ENCODE peak calls at places on chromosomes 5 and 9, in five cellular contexts. One of them, this sample, is unnamed.

GRCh38 chr5:133552925-133553525 is 59.3 kb downstream of the FSTL4 start:
- DNase-seq in HepG2: peak
- DNase-seq in SK-N-SH: peak
- DNase-seq in K562: peak
- DNase-seq in GM12878: no peak
- DNase-seq in this sample: peak

GRCh38 chr9:76817489-76817888 is 53.3 kb downstream of the PCA3 start:
- DNase-seq in K562: no peak
- DNase-seq in GM12878: no peak
- DNase-seq in HepG2: no peak
- DNase-seq in SK-N-SH: no peak
- DNase-seq in this sample: no peak

GRCh38 chr5:126508962-126509279 is 85.7 kb downstream of the GRAMD2B start:
- DNase-seq in SK-N-SH: no peak
- DNase-seq in HepG2: no peak
- DNase-seq in K562: no peak
- DNase-seq in GM12878: no peak
- DNase-seq in this sample: no peak

GRCh38 chr5:159094745-159095144 is 5.0 kb downstream of the EBF1 start:
- DNase-seq in SK-N-SH: peak
- DNase-seq in K562: peak
- DNase-seq in GM12878: no peak
- DNase-seq in HepG2: peak
- DNase-seq in this sample: peak

GRCh38 chr9:2018764-2019548 is 3.8 kb downstream of the SMARCA2 start:
- DNase-seq in K562: no peak
- DNase-seq in GM12878: no peak
- DNase-seq in HepG2: no peak
- DNase-seq in SK-N-SH: no peak
- DNase-seq in this sample: no peak

GRCh38 chr5:168468836-168469235 is 17.4 kb upstream of the RARS1 start:
- DNase-seq in SK-N-SH: no peak
- DNase-seq in GM12878: no peak
- DNase-seq in HepG2: no peak
- DNase-seq in K562: no peak
- DNase-seq in this sample: no peak

GRCh38 chr9:35658144-35658893 is at the start of gene CCDC107:
- DNase-seq in SK-N-SH: peak
- DNase-seq in HepG2: peak
- DNase-seq in K562: peak
- DNase-seq in GM12878: no peak
- DNase-seq in this sample: peak

GRCh38 chr9:34085581-34086500 is 37.2 kb upstream of the UBAP2 start:
- DNase-seq in K562: no peak
- DNase-seq in GM12878: no peak
- DNase-seq in SK-N-SH: no peak
- DNase-seq in HepG2: no peak
- DNase-seq in this sample: no peak

GRCh38 chr5:96885518-96886338 is 9.4 kb downstream of the ERAP2 start:
- DNase-seq in K562: no peak
- DNase-seq in GM12878: peak
- DNase-seq in SK-N-SH: no peak
- DNase-seq in HepG2: no peak
- DNase-seq in this sample: no peak

GRCh38 chr5:60604771-60605170 is 95.2 kb downstream of the DEPDC1B start:
- DNase-seq in HepG2: no peak
- DNase-seq in GM12878: no peak
- DNase-seq in K562: no peak
- DNase-seq in SK-N-SH: no peak
- DNase-seq in this sample: no peak

GRCh38 chr9:118318770-118319443 is 614.7 kb downstream of the TLR4 start:
- DNase-seq in K562: no peak
- DNase-seq in SK-N-SH: peak
- DNase-seq in GM12878: no peak
- DNase-seq in HepG2: no peak
- DNase-seq in this sample: no peak

GRCh38 chr5:93151121-93151520 is 429.9 kb downstream of the NR2F1-AS1 start:
- DNase-seq in HepG2: no peak
- DNase-seq in SK-N-SH: no peak
- DNase-seq in GM12878: no peak
- DNase-seq in K562: no peak
- DNase-seq in this sample: no peak

GRCh38 chr9:126053913-126054312 is 272.7 kb upstream of the MVB12B start:
- DNase-seq in GM12878: no peak
- DNase-seq in HepG2: no peak
- DNase-seq in SK-N-SH: peak
- DNase-seq in K562: no peak
- DNase-seq in this sample: no peak

GRCh38 chr9:109968702-109969450 is 188.9 kb downstream of the PALM2AKAP2 start:
- DNase-seq in HepG2: peak
- DNase-seq in GM12878: no peak
- DNase-seq in SK-N-SH: no peak
- DNase-seq in K562: no peak
- DNase-seq in this sample: peak

GRCh38 chr5:150469718-150470470 is 20.4 kb upstream of the RPS14 start:
- DNase-seq in SK-N-SH: no peak
- DNase-seq in GM12878: no peak
- DNase-seq in HepG2: no peak
- DNase-seq in K562: no peak
- DNase-seq in this sample: no peak

GRCh38 chr5:131171276-131171815 is 602 bp downstream of the LYRM7 start:
- DNase-seq in HepG2: peak
- DNase-seq in SK-N-SH: no peak
- DNase-seq in GM12878: no peak
- DNase-seq in K562: no peak
- DNase-seq in this sample: peak

GRCh38 chr5:1005904-1006655 is 2.5 kb upstream of the NKD2 start:
- DNase-seq in GM12878: no peak
- DNase-seq in HepG2: no peak
- DNase-seq in K562: no peak
- DNase-seq in SK-N-SH: no peak
- DNase-seq in this sample: no peak

GRCh38 chr9:135308809-135309762 is 170.5 kb upstream of the PPP1R26 start:
- DNase-seq in GM12878: no peak
- DNase-seq in HepG2: no peak
- DNase-seq in K562: no peak
- DNase-seq in SK-N-SH: no peak
- DNase-seq in this sample: no peak

GRCh38 chr9:76718166-76718565 is 46.1 kb upstream of the PCA3 start:
- DNase-seq in SK-N-SH: no peak
- DNase-seq in K562: no peak
- DNase-seq in GM12878: no peak
- DNase-seq in HepG2: no peak
- DNase-seq in this sample: no peak

GRCh38 chr9:2109066-2109650 is 94.0 kb downstream of the SMARCA2 start:
- DNase-seq in SK-N-SH: no peak
- DNase-seq in HepG2: no peak
- DNase-seq in K562: no peak
- DNase-seq in GM12878: no peak
- DNase-seq in this sample: no peak

GRCh38 chr9:133210202-133210532 is 1.1 kb upstream of the OBP2B start:
- DNase-seq in GM12878: no peak
- DNase-seq in K562: no peak
- DNase-seq in SK-N-SH: no peak
- DNase-seq in HepG2: peak
- DNase-seq in this sample: no peak

GRCh38 chr5:96226941-96227552 is 206.0 kb downstream of the PCSK1 start:
- DNase-seq in SK-N-SH: no peak
- DNase-seq in HepG2: no peak
- DNase-seq in GM12878: no peak
- DNase-seq in K562: no peak
- DNase-seq in this sample: no peak

GRCh38 chr9:2676466-2676865 is 40.8 kb upstream of the KCNV2 start:
- DNase-seq in SK-N-SH: no peak
- DNase-seq in K562: no peak
- DNase-seq in HepG2: peak
- DNase-seq in GM12878: no peak
- DNase-seq in this sample: no peak

GRCh38 chr9:129245276-129245675 is 67.2 kb upstream of the IER5L start:
- DNase-seq in HepG2: no peak
- DNase-seq in SK-N-SH: no peak
- DNase-seq in K562: no peak
- DNase-seq in GM12878: no peak
- DNase-seq in this sample: no peak

GRCh38 chr9:136366826-136367225 is 3.3 kb upstream of the DNLZ start:
- DNase-seq in K562: no peak
- DNase-seq in SK-N-SH: no peak
- DNase-seq in GM12878: no peak
- DNase-seq in HepG2: no peak
- DNase-seq in this sample: no peak

GRCh38 chr5:158616707-158617106 is 483.0 kb downstream of the EBF1 start:
- DNase-seq in HepG2: no peak
- DNase-seq in K562: no peak
- DNase-seq in GM12878: no peak
- DNase-seq in SK-N-SH: no peak
- DNase-seq in this sample: no peak

DNA sequence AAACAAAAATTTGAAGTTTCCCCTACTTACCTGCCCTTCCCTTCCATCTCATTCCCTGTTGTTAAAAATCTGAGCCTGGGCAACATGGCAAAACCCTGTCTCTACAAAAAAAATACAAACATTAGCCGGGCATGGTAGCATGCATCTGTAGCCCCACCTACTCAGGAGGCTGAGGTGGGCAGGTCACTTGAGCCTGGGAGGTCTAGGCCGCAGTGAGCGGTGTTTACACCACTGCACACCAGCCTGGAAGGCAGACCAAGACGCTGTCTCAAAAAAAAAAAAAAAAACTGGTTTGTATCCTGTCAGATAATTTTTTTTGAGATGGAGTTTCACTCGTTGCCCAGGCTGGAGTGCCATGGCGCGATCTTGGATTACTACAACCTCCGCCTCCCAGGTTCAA is 16.3 kb upstream of the REEP5 start:
- DNase-seq in K562: no peak
- DNase-seq in GM12878: no peak
- DNase-seq in HepG2: no peak
- DNase-seq in SK-N-SH: no peak
- DNase-seq in this sample: no peak
- TF ChIP-seq FOXM1 in K562: no peak
- TF ChIP-seq FOXM1 in GM12878: no peak
- TF ChIP-seq FOXM1 in HepG2: no peak
- TF ChIP-seq FOXM1 in SK-N-SH: no peak
- TF ChIP-seq FOXM1 in this sample: no peak

DNA sequence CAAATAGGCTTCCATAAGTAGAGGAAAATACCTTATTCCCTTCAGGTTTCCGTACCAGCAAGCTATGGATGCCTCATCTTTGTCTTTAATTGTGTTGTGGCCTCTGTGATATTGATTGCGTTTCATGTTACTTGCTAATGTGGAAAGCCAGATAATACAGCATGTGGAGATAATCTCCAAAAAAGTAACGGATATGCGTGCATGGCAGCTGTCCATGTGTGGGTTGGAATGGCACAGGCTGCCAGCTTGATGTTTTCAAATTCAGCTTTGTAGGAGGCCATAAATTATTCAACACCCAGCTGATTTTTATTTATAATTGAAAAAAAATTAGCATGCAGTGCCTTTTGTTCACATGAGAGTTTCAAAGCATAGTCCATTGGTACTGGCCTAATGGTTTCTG is 144.9 kb downstream of the GIN1 start:
- DNase-seq in HepG2: no peak
- DNase-seq in K562: no peak
- DNase-seq in GM12878: no peak
- DNase-seq in SK-N-SH: no peak
- DNase-seq in this sample: no peak
- TF ChIP-seq FOXM1 in HepG2: no peak
- TF ChIP-seq FOXM1 in K562: no peak
- TF ChIP-seq FOXM1 in GM12878: no peak
- TF ChIP-seq FOXM1 in SK-N-SH: no peak
- TF ChIP-seq FOXM1 in this sample: no peak

DNA sequence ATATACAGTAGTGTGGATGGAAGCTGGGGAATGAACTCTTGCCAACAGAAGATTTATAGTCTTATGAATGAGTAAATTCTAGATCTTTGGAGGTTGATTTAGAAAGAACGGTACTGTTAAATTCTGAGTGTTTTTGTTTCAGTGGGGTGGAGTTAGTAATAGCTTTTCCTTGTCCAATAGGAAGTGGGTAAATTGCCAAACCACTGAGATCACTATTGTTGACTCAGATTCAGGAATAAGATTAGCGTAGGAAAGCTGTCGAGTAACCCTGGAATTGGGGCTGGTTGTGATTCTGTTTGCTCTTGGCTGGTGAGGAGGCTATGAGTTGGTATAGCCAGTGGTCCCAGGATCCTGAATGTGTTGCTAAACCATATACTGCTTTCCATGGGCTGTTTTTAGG is 155.6 kb downstream of the ARHGAP26 start:
- DNase-seq in HepG2: no peak
- DNase-seq in K562: no peak
- DNase-seq in SK-N-SH: no peak
- DNase-seq in GM12878: no peak
- DNase-seq in this sample: no peak
- TF ChIP-seq FOXM1 in HepG2: no peak
- TF ChIP-seq FOXM1 in K562: no peak
- TF ChIP-seq FOXM1 in SK-N-SH: no peak
- TF ChIP-seq FOXM1 in GM12878: no peak
- TF ChIP-seq FOXM1 in this sample: no peak

DNA sequence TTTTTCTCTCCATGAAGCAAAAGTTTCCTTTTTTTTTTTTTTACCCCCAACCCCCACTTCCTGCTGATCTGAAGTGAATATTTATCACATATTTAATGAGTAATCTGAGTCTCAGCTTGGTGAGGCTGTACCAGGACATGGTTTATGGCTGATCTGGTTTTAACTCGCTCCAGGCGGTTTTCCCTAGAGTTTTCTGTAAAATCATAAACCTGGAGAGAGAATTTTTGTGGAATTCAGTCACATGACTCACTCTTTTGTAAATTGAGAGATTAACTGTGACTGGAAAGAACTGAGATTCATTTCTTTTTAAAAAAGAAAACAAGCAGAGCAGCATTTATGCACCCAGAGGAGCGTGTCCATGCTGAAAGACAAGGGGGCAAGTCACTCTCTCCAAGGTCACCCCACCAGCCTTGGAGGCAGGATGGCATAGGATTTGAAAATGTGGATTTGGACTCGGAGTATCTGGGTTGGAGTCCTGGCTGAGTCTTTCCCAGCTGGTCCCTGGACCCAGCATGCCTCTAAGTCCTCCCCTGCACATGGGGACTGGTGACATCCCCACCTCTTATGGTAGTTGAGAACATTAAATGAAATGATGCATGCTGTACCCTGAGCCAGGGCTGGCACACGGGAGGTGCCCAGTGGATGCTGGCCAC is 81.8 kb downstream of the ZNF618 start:
- DNase-seq in HepG2: no peak
- DNase-seq in K562: no peak
- DNase-seq in SK-N-SH: no peak
- DNase-seq in GM12878: no peak
- DNase-seq in this sample: peak
- TF ChIP-seq FOXM1 in HepG2: no peak
- TF ChIP-seq FOXM1 in K562: no peak
- TF ChIP-seq FOXM1 in SK-N-SH: no peak
- TF ChIP-seq FOXM1 in GM12878: no peak
- TF ChIP-seq FOXM1 in this sample: no peak

This sample was measured in HEK293T.